ENCODE peak calls at places on chromosomes 16 and 17, in ten cellular contexts. One of them, this sample, is unnamed. For H3K4me1, the result is how much of the 10 kb centered on the place peaks cover.

GRCh38 chr16:89602273-89602951 is 11.0 kb upstream of the DPEP1 start:
- DNase-seq in adrenal gland: no peak
- DNase-seq in hepatocyte: peak
- DNase-seq in mesendoderm: peak
- DNase-seq in CD4-positive, CD25-positive, alpha-beta regulatory T cell: peak
- DNase-seq in CD8-positive, alpha-beta memory T cell: peak
- DNase-seq in stomach: no peak
- DNase-seq in heart right ventricle: no peak
- DNase-seq in sigmoid colon: no peak
- DNase-seq in right cardiac atrium: no peak
- DNase-seq in this sample: no peak

GRCh38 chr16:57592591-57593003 is 35.8 kb upstream of the ADGRG1 start:
- DNase-seq in adrenal gland: peak
- DNase-seq in hepatocyte: no peak
- DNase-seq in mesendoderm: no peak
- DNase-seq in CD4-positive, CD25-positive, alpha-beta regulatory T cell: peak
- DNase-seq in CD8-positive, alpha-beta memory T cell: peak
- DNase-seq in stomach: peak
- DNase-seq in heart right ventricle: no peak
- DNase-seq in sigmoid colon: no peak
- DNase-seq in right cardiac atrium: peak
- DNase-seq in this sample: peak

GRCh38 chr16:8740775-8741355 is 56.6 kb downstream of the TMEM186 start:
- DNase-seq in adrenal gland: peak
- DNase-seq in hepatocyte: peak
- DNase-seq in mesendoderm: no peak
- DNase-seq in CD4-positive, CD25-positive, alpha-beta regulatory T cell: no peak
- DNase-seq in CD8-positive, alpha-beta memory T cell: no peak
- DNase-seq in stomach: peak
- DNase-seq in heart right ventricle: no peak
- DNase-seq in sigmoid colon: peak
- DNase-seq in right cardiac atrium: no peak
- DNase-seq in this sample: peak

GRCh38 chr17:42541041-42541833 is 5.2 kb downstream of the NAGLU start:
- DNase-seq in adrenal gland: no peak
- DNase-seq in hepatocyte: peak
- DNase-seq in mesendoderm: no peak
- DNase-seq in CD4-positive, CD25-positive, alpha-beta regulatory T cell: no peak
- DNase-seq in CD8-positive, alpha-beta memory T cell: peak
- DNase-seq in stomach: peak
- DNase-seq in heart right ventricle: no peak
- DNase-seq in sigmoid colon: no peak
- DNase-seq in right cardiac atrium: no peak
- DNase-seq in this sample: peak

GRCh38 chr16:19860146-19861030 is 24.3 kb downstream of the GPRC5B start:
- DNase-seq in adrenal gland: no peak
- DNase-seq in hepatocyte: peak
- DNase-seq in mesendoderm: peak
- DNase-seq in CD4-positive, CD25-positive, alpha-beta regulatory T cell: no peak
- DNase-seq in CD8-positive, alpha-beta memory T cell: no peak
- DNase-seq in stomach: no peak
- DNase-seq in heart right ventricle: no peak
- DNase-seq in sigmoid colon: peak
- DNase-seq in right cardiac atrium: peak
- DNase-seq in this sample: no peak

GRCh38 chr16:81018496-81018895 is 11.5 kb downstream of the CENPN start:
- DNase-seq in adrenal gland: no peak
- DNase-seq in hepatocyte: no peak
- DNase-seq in mesendoderm: no peak
- DNase-seq in CD4-positive, CD25-positive, alpha-beta regulatory T cell: no peak
- DNase-seq in CD8-positive, alpha-beta memory T cell: no peak
- DNase-seq in stomach: no peak
- DNase-seq in heart right ventricle: no peak
- DNase-seq in sigmoid colon: no peak
- DNase-seq in right cardiac atrium: no peak
- DNase-seq in this sample: no peak

GRCh38 chr17:77501101-77501566 is 360.4 kb downstream of the SEC14L1 start:
- DNase-seq in adrenal gland: peak
- DNase-seq in hepatocyte: peak
- DNase-seq in mesendoderm: no peak
- DNase-seq in CD4-positive, CD25-positive, alpha-beta regulatory T cell: no peak
- DNase-seq in CD8-positive, alpha-beta memory T cell: peak
- DNase-seq in stomach: no peak
- DNase-seq in heart right ventricle: no peak
- DNase-seq in sigmoid colon: peak
- DNase-seq in right cardiac atrium: no peak
- DNase-seq in this sample: no peak

GRCh38 chr17:58995247-58995940 is 111.3 kb downstream of the TRIM37 start:
- DNase-seq in adrenal gland: no peak
- DNase-seq in hepatocyte: no peak
- DNase-seq in mesendoderm: no peak
- DNase-seq in CD4-positive, CD25-positive, alpha-beta regulatory T cell: no peak
- DNase-seq in CD8-positive, alpha-beta memory T cell: no peak
- DNase-seq in stomach: no peak
- DNase-seq in heart right ventricle: no peak
- DNase-seq in sigmoid colon: no peak
- DNase-seq in right cardiac atrium: no peak
- DNase-seq in this sample: no peak

GRCh38 chr17:38510424-38511125 is 82.3 kb downstream of the ARHGAP23 start:
- DNase-seq in adrenal gland: no peak
- DNase-seq in hepatocyte: peak
- DNase-seq in mesendoderm: peak
- DNase-seq in CD4-positive, CD25-positive, alpha-beta regulatory T cell: no peak
- DNase-seq in CD8-positive, alpha-beta memory T cell: no peak
- DNase-seq in stomach: peak
- DNase-seq in heart right ventricle: peak
- DNase-seq in sigmoid colon: no peak
- DNase-seq in right cardiac atrium: peak
- DNase-seq in this sample: peak

GRCh38 chr17:66715745-66716156 is 119.2 kb upstream of the CACNG5 start:
- DNase-seq in adrenal gland: peak
- DNase-seq in hepatocyte: peak
- DNase-seq in mesendoderm: peak
- DNase-seq in CD4-positive, CD25-positive, alpha-beta regulatory T cell: peak
- DNase-seq in CD8-positive, alpha-beta memory T cell: no peak
- DNase-seq in stomach: no peak
- DNase-seq in heart right ventricle: no peak
- DNase-seq in sigmoid colon: no peak
- DNase-seq in right cardiac atrium: no peak
- DNase-seq in this sample: peak

GRCh38 chr17:38605852-38606645 is at the start of gene SRCIN1:
- DNase-seq in adrenal gland: no peak
- DNase-seq in hepatocyte: peak
- DNase-seq in mesendoderm: peak
- DNase-seq in CD4-positive, CD25-positive, alpha-beta regulatory T cell: peak
- DNase-seq in CD8-positive, alpha-beta memory T cell: peak
- DNase-seq in stomach: peak
- DNase-seq in heart right ventricle: peak
- DNase-seq in sigmoid colon: peak
- DNase-seq in right cardiac atrium: peak
- DNase-seq in this sample: peak

GRCh38 chr16:7268182-7268581 is 64.5 kb upstream of the RBFOX1 start:
- DNase-seq in adrenal gland: peak
- DNase-seq in hepatocyte: peak
- DNase-seq in mesendoderm: peak
- DNase-seq in CD4-positive, CD25-positive, alpha-beta regulatory T cell: no peak
- DNase-seq in CD8-positive, alpha-beta memory T cell: no peak
- DNase-seq in stomach: no peak
- DNase-seq in heart right ventricle: no peak
- DNase-seq in sigmoid colon: no peak
- DNase-seq in right cardiac atrium: no peak
- DNase-seq in this sample: peak

GRCh38 chr17:4229627-4230026 is 34.2 kb downstream of the ANKFY1 start:
- DNase-seq in adrenal gland: peak
- DNase-seq in hepatocyte: peak
- DNase-seq in mesendoderm: peak
- DNase-seq in CD4-positive, CD25-positive, alpha-beta regulatory T cell: no peak
- DNase-seq in CD8-positive, alpha-beta memory T cell: no peak
- DNase-seq in stomach: no peak
- DNase-seq in heart right ventricle: peak
- DNase-seq in sigmoid colon: peak
- DNase-seq in right cardiac atrium: peak
- DNase-seq in this sample: no peak

GRCh38 chr16:84690088-84690819 is 9.5 kb upstream of the USP10 start:
- DNase-seq in adrenal gland: peak
- DNase-seq in hepatocyte: no peak
- DNase-seq in mesendoderm: no peak
- DNase-seq in CD4-positive, CD25-positive, alpha-beta regulatory T cell: no peak
- DNase-seq in CD8-positive, alpha-beta memory T cell: no peak
- DNase-seq in stomach: no peak
- DNase-seq in heart right ventricle: no peak
- DNase-seq in sigmoid colon: peak
- DNase-seq in right cardiac atrium: no peak
- DNase-seq in this sample: no peak
- H3K4me1 ChIP-seq in adrenal gland: under half
- H3K4me1 ChIP-seq in hepatocyte: under half
- H3K4me1 ChIP-seq in mesendoderm: under half
- H3K4me1 ChIP-seq in CD4-positive, CD25-positive, alpha-beta regulatory T cell: under half
- H3K4me1 ChIP-seq in CD8-positive, alpha-beta memory T cell: under half
- H3K4me1 ChIP-seq in stomach: under half
- H3K4me1 ChIP-seq in heart right ventricle: under half
- H3K4me1 ChIP-seq in sigmoid colon: under half
- H3K4me1 ChIP-seq in right cardiac atrium: under half
- H3K4me1 ChIP-seq in this sample: under half

GRCh38 chr16:53078765-53079484 is 24.1 kb downstream of the CHD9 start:
- DNase-seq in adrenal gland: no peak
- DNase-seq in hepatocyte: no peak
- DNase-seq in mesendoderm: no peak
- DNase-seq in CD4-positive, CD25-positive, alpha-beta regulatory T cell: no peak
- DNase-seq in CD8-positive, alpha-beta memory T cell: no peak
- DNase-seq in stomach: no peak
- DNase-seq in heart right ventricle: no peak
- DNase-seq in sigmoid colon: no peak
- DNase-seq in right cardiac atrium: no peak
- DNase-seq in this sample: no peak

GRCh38 chr16:53082509-53082908 is 27.7 kb downstream of the CHD9 start:
- DNase-seq in adrenal gland: no peak
- DNase-seq in hepatocyte: no peak
- DNase-seq in mesendoderm: no peak
- DNase-seq in CD4-positive, CD25-positive, alpha-beta regulatory T cell: no peak
- DNase-seq in CD8-positive, alpha-beta memory T cell: no peak
- DNase-seq in stomach: no peak
- DNase-seq in heart right ventricle: no peak
- DNase-seq in sigmoid colon: no peak
- DNase-seq in right cardiac atrium: no peak
- DNase-seq in this sample: no peak

GRCh38 chr16:53081686-53082407 is 27.1 kb downstream of the CHD9 start:
- DNase-seq in adrenal gland: peak
- DNase-seq in hepatocyte: no peak
- DNase-seq in mesendoderm: no peak
- DNase-seq in CD4-positive, CD25-positive, alpha-beta regulatory T cell: no peak
- DNase-seq in CD8-positive, alpha-beta memory T cell: no peak
- DNase-seq in stomach: no peak
- DNase-seq in heart right ventricle: no peak
- DNase-seq in sigmoid colon: no peak
- DNase-seq in right cardiac atrium: no peak
- DNase-seq in this sample: no peak

GRCh38 chr16:53081032-53081424 is 26.2 kb downstream of the CHD9 start:
- DNase-seq in adrenal gland: no peak
- DNase-seq in hepatocyte: no peak
- DNase-seq in mesendoderm: no peak
- DNase-seq in CD4-positive, CD25-positive, alpha-beta regulatory T cell: no peak
- DNase-seq in CD8-positive, alpha-beta memory T cell: no peak
- DNase-seq in stomach: no peak
- DNase-seq in heart right ventricle: no peak
- DNase-seq in sigmoid colon: no peak
- DNase-seq in right cardiac atrium: no peak
- DNase-seq in this sample: no peak

DNA sequence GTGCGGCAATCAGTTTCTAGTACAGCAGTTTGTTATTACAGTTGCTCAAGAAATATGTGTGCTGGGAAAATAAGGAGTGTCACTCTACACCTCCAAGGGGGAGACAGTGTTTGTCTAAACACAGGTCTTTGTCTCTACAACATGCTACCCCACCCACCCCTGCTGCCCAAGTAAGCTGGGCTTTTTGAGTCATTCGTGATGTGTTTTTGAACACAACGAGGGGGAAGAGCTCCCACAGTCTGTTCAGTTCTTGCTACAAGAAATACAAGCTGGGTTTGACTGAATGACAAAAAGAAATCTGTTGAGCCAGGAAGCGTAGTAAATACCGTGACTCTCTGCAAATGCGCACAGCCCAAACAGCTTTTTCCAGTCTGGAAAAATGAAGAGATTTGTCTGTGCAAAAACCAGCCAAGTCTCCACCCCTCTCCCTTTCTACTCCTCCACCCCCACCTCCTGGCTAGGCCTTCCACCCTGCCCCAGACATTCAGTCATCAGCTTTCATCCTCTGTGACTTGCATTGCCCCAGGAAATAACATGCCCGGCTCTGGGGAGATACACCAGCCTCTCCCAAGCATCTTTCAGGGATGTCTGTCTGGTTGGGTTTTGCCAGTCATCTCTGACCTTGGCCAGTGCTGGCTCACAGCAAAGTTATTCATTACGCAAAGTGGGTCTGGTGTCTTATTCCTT is 25.7 kb downstream of the CHD9 start:
- DNase-seq in adrenal gland: peak
- DNase-seq in hepatocyte: peak
- DNase-seq in mesendoderm: peak
- DNase-seq in CD4-positive, CD25-positive, alpha-beta regulatory T cell: no peak
- DNase-seq in CD8-positive, alpha-beta memory T cell: no peak
- DNase-seq in stomach: no peak
- DNase-seq in heart right ventricle: peak
- DNase-seq in sigmoid colon: peak
- DNase-seq in right cardiac atrium: peak
- DNase-seq in this sample: no peak
- H3K4me3 ChIP-seq in adrenal gland: no peak
- H3K4me3 ChIP-seq in hepatocyte: no peak
- H3K4me3 ChIP-seq in mesendoderm: no peak
- H3K4me3 ChIP-seq in CD4-positive, CD25-positive, alpha-beta regulatory T cell: no peak
- H3K4me3 ChIP-seq in CD8-positive, alpha-beta memory T cell: no peak
- H3K4me3 ChIP-seq in stomach: no peak
- H3K4me3 ChIP-seq in heart right ventricle: no peak
- H3K4me3 ChIP-seq in sigmoid colon: no peak
- H3K4me3 ChIP-seq in right cardiac atrium: no peak
- H3K4me3 ChIP-seq in this sample: no peak

DNA sequence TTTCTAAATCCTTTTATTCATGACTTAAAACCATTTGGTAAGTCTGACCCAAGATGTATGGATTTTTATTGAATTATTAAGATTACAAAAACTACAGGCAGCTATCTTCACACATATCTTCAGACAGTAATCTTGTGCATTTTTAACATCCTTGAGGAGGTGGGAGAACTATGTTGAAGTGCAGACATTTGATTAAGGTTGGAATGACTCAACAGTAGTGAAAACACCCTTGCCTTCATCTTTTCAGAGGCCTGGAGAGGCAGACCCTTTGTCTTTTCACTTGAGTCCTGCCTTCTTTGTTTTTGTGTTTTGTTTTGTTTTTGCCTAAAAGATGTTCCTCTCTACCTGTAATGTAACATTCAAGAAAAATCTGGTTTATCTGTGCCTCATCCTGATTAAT is 240.2 kb upstream of the TBX2 start:
- DNase-seq in adrenal gland: no peak
- DNase-seq in hepatocyte: no peak
- DNase-seq in mesendoderm: peak
- DNase-seq in CD4-positive, CD25-positive, alpha-beta regulatory T cell: no peak
- DNase-seq in CD8-positive, alpha-beta memory T cell: no peak
- DNase-seq in stomach: no peak
- DNase-seq in heart right ventricle: no peak
- DNase-seq in sigmoid colon: no peak
- DNase-seq in right cardiac atrium: no peak
- DNase-seq in this sample: no peak
- H3K27ac ChIP-seq in adrenal gland: no peak
- H3K27ac ChIP-seq in hepatocyte: peak
- H3K27ac ChIP-seq in mesendoderm: no peak
- H3K27ac ChIP-seq in CD4-positive, CD25-positive, alpha-beta regulatory T cell: no peak
- H3K27ac ChIP-seq in CD8-positive, alpha-beta memory T cell: no peak
- H3K27ac ChIP-seq in stomach: no peak
- H3K27ac ChIP-seq in heart right ventricle: no peak
- H3K27ac ChIP-seq in sigmoid colon: no peak
- H3K27ac ChIP-seq in right cardiac atrium: no peak
- H3K27ac ChIP-seq in this sample: no peak

GRCh38 chr16:11253995-11254912 is 1.8 kb downstream of the SOCS1 start:
- DNase-seq in adrenal gland: no peak
- DNase-seq in hepatocyte: no peak
- DNase-seq in mesendoderm: no peak
- DNase-seq in CD4-positive, CD25-positive, alpha-beta regulatory T cell: no peak
- DNase-seq in CD8-positive, alpha-beta memory T cell: no peak
- DNase-seq in stomach: no peak
- DNase-seq in heart right ventricle: no peak
- DNase-seq in sigmoid colon: no peak
- DNase-seq in right cardiac atrium: peak
- DNase-seq in this sample: no peak
- H3K4me1 ChIP-seq in adrenal gland: under half
- H3K4me1 ChIP-seq in hepatocyte: under half
- H3K4me1 ChIP-seq in mesendoderm: under half
- H3K4me1 ChIP-seq in CD4-positive, CD25-positive, alpha-beta regulatory T cell: half or more
- H3K4me1 ChIP-seq in CD8-positive, alpha-beta memory T cell: half or more
- H3K4me1 ChIP-seq in stomach: under half
- H3K4me1 ChIP-seq in heart right ventricle: under half
- H3K4me1 ChIP-seq in sigmoid colon: under half
- H3K4me1 ChIP-seq in right cardiac atrium: under half
- H3K4me1 ChIP-seq in this sample: under half

This sample was measured in small intestine.